ENCODE peak calls at places on chromosome 17, in four cellular contexts. P, D, Y and S are unnamed samples. For H3K4me1, the result is how much of the 10 kb centered on the place peaks cover.

GRCh38 chr17:52410781-52411180 is 252.3 kb upstream of the CA10 start:
- DNase-seq in P (no peak), D (no peak), Y (peak), S (no peak)

GRCh38 chr17:45146616-45147101 is 1.6 kb upstream of the HEXIM1 start:
- DNase-seq in P (no peak), D (no peak), Y (no peak), S (no peak)

GRCh38 chr17:13725286-13725990 is 123.7 kb upstream of the HS3ST3A1 start:
- DNase-seq in P (no peak), D (no peak), Y (peak), S (no peak)

GRCh38 chr17:27539794-27540193 is 83.5 kb downstream of the KSR1 start:
- DNase-seq in P (no peak), D (no peak), Y (no peak), S (no peak)

GRCh38 chr17:8791910-8792270 is 7.3 kb downstream of the MFSD6L start:
- DNase-seq in P (no peak), D (no peak), Y (peak), S (no peak)

GRCh38 chr17:49880291-49881053 is 32.6 kb upstream of the TAC4 start:
- DNase-seq in P (peak), D (peak), Y (peak), S (peak)

GRCh38 chr17:39716073-39716818 is 14.1 kb downstream of the MIEN1 start:
- DNase-seq in P (no peak), D (no peak), Y (no peak), S (no peak)

GRCh38 chr17:76276461-76277299 is 11.5 kb downstream of the UBALD2 start:
- DNase-seq in P (no peak), D (no peak), Y (peak), S (no peak)

GRCh38 chr17:80146121-80147034 is 550 bp downstream of the EIF4A3 start:
- DNase-seq in P (no peak), D (peak), Y (peak), S (peak)

GRCh38 chr17:8062807-8063483 is 24.1 kb downstream of the ALOX15B start:
- DNase-seq in P (no peak), D (no peak), Y (no peak), S (no peak)

GRCh38 chr17:19331134-19331533 is 31.4 kb downstream of the B9D1 start:
- DNase-seq in P (no peak), D (no peak), Y (no peak), S (no peak)

GRCh38 chr17:81978901-81979298 is 1.5 kb downstream of the ASPSCR1 start:
- DNase-seq in P (no peak), D (no peak), Y (no peak), S (no peak)

DNA sequence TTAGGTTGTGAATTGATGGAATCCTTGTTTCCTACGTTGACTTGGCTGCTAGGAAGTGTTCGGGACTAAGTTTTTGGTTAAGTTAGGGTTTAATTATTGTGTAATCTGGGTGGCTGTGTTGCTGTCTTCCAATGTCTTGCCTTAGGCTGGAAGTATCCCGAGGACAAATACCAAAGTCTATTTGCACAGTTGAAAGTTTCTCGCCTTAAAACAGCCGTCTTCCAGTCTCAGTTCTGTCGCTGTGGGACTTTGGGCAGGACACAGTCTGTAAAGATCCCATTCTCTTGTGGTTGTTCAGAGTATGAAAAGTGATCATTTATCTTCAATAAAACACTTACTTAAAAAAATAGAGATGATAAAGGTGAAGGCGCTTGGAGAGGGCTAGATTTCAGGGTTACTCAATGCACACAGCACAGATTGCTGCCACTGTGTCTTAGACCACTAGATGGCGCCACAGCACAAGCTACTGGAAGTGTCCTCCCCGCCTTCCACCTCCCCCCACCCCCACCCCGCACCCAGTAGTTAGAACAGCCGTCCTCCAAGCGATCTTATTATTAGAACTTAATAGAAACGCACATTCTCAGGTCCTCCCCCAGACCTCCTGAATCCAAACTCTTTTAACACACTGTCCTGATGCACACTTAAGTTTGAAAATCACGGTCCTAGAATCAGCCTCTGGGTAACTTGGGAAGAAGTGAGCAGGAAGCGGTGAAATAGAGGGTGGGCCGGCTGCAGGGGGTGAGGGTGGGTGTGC is 45.8 kb downstream of the AKAP1 start:
- DNase-seq in P (peak), D (peak), Y (peak), S (peak)
- TF ChIP-seq CTCF in P (peak), D (peak), Y (peak), S (peak)

DNA sequence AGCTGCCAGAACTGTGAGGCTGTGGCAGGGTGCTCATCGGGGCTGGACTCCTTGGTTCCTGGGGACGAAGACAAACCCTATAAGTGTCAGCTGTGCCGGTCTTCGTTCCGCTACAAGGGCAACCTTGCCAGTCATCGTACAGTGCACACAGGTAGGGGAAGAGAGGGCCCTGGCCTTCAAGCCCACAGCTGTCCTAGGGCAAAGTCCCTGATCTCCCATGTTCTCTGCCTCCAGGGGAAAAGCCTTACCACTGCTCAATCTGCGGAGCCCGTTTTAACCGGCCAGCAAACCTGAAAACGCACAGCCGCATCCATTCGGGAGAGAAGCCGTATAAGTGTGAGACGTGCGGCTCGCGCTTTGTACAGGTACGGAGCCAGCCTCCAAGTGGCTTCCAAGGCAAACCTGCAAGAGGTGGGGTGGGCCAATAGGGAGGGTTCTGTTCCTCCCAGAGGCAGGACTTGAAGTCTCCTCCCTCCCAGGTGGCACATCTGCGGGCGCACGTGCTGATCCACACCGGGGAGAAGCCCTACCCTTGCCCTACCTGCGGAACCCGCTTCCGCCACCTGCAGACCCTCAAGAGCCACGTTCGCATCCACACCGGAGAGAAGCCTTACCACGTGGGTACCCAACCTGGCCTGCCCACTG is 3.7 kb downstream of the BCL6B start:
- DNase-seq in P (no peak), D (no peak), Y (no peak), S (no peak)
- H3K27ac ChIP-seq in P (peak), D (no peak), Y (no peak), S (no peak)

GRCh38 chr17:16952401-16952800 is 19.5 kb downstream of the TNFRSF13B start:
- DNase-seq in P (no peak), D (no peak), Y (no peak), S (no peak)
- H3K4me1 ChIP-seq in P (under half), D (under half), Y (under half), S (under half)

GRCh38 chr17:42642377-42642776 is 16.7 kb upstream of the TUBG2 start:
- DNase-seq in P (no peak), D (no peak), Y (no peak), S (no peak)
- TF ChIP-seq CTCF in P (no peak), D (no peak), Y (no peak), S (no peak)

DNA sequence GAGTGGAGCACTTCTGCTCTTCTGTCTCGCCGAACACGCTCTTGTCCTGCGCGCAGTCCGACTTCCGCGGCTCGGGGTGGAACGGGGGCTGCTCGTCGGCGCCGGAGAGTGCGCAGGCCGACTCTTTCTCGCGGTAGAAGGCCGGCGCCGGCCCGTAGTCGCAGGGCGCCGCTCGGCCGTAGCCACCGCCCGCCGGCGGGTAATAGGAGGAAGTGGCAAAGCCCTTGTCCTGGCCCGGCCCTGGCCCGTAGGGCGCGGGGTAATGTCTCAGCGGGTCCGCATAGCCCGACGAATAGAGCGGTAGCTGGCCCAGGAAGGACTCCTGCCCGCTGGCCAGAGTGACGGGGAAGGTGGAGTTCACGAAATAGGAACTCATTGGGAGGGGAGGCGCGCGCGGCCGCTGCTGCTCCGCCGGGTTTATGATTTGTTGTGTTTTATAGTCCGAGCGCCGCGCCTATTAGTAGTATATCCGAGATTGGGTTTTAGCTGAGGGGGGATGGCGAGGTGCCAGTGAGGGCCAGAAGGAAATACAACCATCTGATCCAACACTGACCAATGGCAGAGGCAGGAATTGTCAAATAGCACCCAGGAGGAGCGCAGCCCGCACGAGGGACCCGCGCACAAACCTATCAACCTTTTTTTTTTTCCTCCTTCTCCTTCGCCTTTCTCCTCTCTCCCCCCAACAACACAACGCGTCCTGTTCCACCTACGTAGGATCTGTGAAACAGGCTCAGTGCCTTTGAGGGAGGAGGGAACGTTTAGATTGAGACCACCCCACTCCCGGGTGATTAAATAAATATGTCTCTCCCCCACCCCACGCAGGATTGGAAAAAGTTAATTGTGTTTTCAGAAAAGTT is 4.4 kb upstream of the HOXB5 start:
- DNase-seq in P (no peak), D (no peak), Y (peak), S (peak)
- H3K27ac ChIP-seq in P (peak), D (no peak), Y (peak), S (peak)